ENCODE peak calls at places on chromosomes 2 and 18, in seven cellular contexts. Z is endothelial cell, G is astrocyte of the cerebellum, A is fibroblast of pulmonary artery, U is GM10248, S is right atrium auricular region, E is astrocyte of the spinal cord. I is an unnamed sample.

GRCh38 chr18:48875942-48876511 is 74.7 kb downstream of the SMAD7 start:
- DNase-seq in Z (no peak), E (no peak), G (no peak), U (no peak), A (no peak), S (no peak), I (no peak)

GRCh38 chr2:25250331-25251031 is 82.1 kb upstream of the POMC start:
- DNase-seq in S (no peak), Z (no peak), G (no peak), E (peak), U (no peak), A (peak), I (no peak)

GRCh38 chr2:120469486-120469885 is 123.5 kb downstream of the INHBB start:
- DNase-seq in Z (no peak), A (peak), S (peak), E (no peak), G (no peak), U (no peak), I (no peak)

GRCh38 chr2:217877866-217878265 is 124.9 kb downstream of the TNS1 start:
- DNase-seq in S (no peak), A (no peak), Z (no peak), U (no peak), E (no peak), G (no peak), I (no peak)

GRCh38 chr18:75638597-75639467 is 211.3 kb upstream of the SMIM21 start:
- DNase-seq in G (peak), U (no peak), Z (no peak), E (peak), S (no peak), A (peak), I (peak)

GRCh38 chr2:229412686-229413085 is 141.6 kb upstream of the PID1 start:
- DNase-seq in S (no peak), A (no peak), Z (no peak), U (no peak), G (no peak), E (no peak), I (no peak)

GRCh38 chr2:157957596-157957995 is 81.5 kb upstream of the ACVR1 start:
- DNase-seq in U (no peak), S (no peak), A (no peak), Z (no peak), E (no peak), G (no peak), I (no peak)

GRCh38 chr2:167192833-167193232 is 304.6 kb downstream of the XIRP2 start:
- DNase-seq in G (no peak), S (no peak), A (no peak), E (peak), Z (no peak), U (no peak), I (no peak)

GRCh38 chr2:179592167-179592936 is 269.1 kb downstream of the ZNF385B start:
- DNase-seq in Z (no peak), E (peak), G (peak), S (no peak), U (no peak), A (no peak), I (no peak)

GRCh38 chr18:21629089-21629832 is 17.1 kb downstream of the SNRPD1 start:
- DNase-seq in G (no peak), U (peak), E (no peak), Z (peak), A (no peak), S (no peak), I (no peak)

GRCh38 chr2:190537765-190538164 is 3.2 kb upstream of the NEMP2 start:
- DNase-seq in G (no peak), A (peak), S (no peak), Z (no peak), E (peak), U (no peak), I (no peak)

GRCh38 chr2:229572434-229573338 is 141.7 kb downstream of the DNER start:
- DNase-seq in U (no peak), A (peak), Z (no peak), G (no peak), E (no peak), S (no peak), I (no peak)

GRCh38 chr2:216216951-216217903 is 108.1 kb downstream of the XRCC5 start:
- DNase-seq in G (no peak), E (peak), Z (no peak), U (no peak), A (peak), S (no peak), I (no peak)

DNA sequence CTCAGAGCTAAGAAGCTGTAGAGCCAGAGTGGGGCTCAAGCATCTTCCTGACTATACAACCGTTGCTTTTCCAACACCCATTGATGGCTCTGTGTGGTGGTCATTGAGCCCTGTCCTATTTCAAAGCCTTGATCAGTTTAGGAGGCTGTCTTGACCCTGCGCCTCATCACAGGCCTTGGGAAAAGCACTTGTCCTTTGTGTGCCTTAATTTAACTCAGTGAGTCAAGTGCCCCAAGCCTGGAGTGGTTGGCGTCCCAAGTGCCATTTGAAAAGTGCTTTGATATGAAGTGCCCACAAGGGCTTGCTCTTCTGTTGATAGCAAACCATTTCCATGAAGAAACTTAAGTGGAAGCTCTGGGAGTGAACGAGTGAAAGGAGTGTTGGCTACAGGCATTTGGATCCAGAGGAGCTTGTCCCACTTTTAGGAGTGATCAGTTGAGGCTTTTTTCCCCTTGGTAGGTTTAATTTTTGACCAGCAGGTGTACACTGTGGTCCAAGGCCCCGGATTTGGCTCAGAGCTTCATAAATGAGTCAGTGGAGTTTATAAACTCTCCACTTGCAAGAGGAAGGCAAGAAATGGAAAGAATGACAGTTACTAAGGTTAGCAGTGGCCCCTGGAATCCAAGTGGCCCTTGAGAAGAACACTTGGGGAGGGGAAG is 50.3 kb downstream of the ACTR2 start:
- DNase-seq in G (no peak), Z (no peak), U (no peak), S (peak), E (no peak), A (no peak), I (no peak)
- TF ChIP-seq CTCF in G (no peak), Z (no peak), U (no peak), S (no peak), E (peak), A (no peak), I (no peak)

GRCh38 chr2:3324404-3325281 is 53.0 kb downstream of the EIPR1 start:
- DNase-seq in Z (no peak), G (no peak), U (no peak), S (no peak), A (no peak), E (no peak), I (no peak)
- TF ChIP-seq CTCF in Z (no peak), G (no peak), U (no peak), S (no peak), A (no peak), E (no peak), I (no peak)

DNA sequence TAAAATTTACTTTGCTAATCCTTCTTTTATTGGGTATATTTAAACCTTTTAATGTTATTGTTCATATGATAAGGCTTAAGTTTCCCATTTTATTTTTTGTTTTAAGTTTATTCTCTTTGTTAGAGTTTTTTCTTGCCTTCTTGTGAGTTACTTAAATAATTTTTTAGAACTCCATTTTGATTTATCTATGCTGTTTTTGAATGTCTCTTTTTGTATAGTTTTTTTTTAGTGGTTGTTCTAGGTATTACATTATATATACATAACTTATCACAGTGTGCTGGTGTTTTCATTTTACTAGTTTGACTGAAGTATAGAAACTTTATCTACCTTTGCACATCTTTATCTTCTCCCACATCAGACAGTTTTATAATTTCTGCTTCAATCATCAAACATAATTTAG is 49.4 kb upstream of the TGFA start:
- DNase-seq in U (no peak), Z (no peak), E (no peak), G (no peak), A (no peak), S (no peak), I (no peak)
- TF ChIP-seq CTCF in U (no peak), Z (peak), E (no peak), G (no peak), A (no peak), S (peak), I (peak)

GRCh38 chr2:219537657-219538487 is 5.7 kb downstream of the CHPF start:
- DNase-seq in Z (no peak), A (no peak), U (no peak), E (no peak), G (no peak), S (no peak), I (no peak)
- TF ChIP-seq CTCF in Z (no peak), A (no peak), U (no peak), E (no peak), G (no peak), S (no peak), I (no peak)

GRCh38 chr2:31428001-31428418 is 13.5 kb upstream of the XDH start:
- DNase-seq in Z (no peak), S (no peak), U (no peak), G (no peak), E (peak), A (peak), I (no peak)
- TF ChIP-seq CTCF in Z (no peak), S (no peak), U (no peak), G (no peak), E (peak), A (peak), I (no peak)

GRCh38 chr2:225462945-225463344 is 63.4 kb downstream of the NYAP2 start:
- DNase-seq in Z (no peak), E (no peak), A (no peak), U (no peak), G (no peak), S (no peak), I (no peak)
- TF ChIP-seq CTCF in Z (no peak), E (no peak), A (no peak), U (no peak), G (no peak), S (no peak), I (no peak)

DNA sequence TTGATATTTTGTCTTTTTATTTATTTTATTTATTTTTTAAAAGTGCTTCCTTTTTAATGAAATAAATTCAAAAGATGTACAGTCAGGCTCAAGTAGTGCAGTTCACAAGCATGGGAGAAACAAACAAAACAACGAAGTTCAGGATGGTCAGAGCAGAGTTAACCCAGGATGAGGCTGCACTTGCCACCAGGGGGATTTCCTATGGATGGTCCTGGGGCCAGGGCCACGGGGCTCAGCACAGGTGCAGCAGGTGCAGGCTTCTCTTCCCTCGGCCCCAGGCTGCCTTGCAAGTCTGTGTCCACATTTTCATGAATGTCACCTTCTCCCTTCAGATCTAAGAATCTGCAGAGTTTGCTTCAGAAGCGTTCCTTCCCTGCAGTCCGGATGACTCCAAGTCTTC is 76.5 kb downstream of the CDCA7 start:
- DNase-seq in U (no peak), S (no peak), A (no peak), E (no peak), Z (no peak), G (no peak), I (no peak)
- TF ChIP-seq CTCF in U (no peak), S (no peak), A (no peak), E (no peak), Z (no peak), G (no peak), I (peak)

DNA sequence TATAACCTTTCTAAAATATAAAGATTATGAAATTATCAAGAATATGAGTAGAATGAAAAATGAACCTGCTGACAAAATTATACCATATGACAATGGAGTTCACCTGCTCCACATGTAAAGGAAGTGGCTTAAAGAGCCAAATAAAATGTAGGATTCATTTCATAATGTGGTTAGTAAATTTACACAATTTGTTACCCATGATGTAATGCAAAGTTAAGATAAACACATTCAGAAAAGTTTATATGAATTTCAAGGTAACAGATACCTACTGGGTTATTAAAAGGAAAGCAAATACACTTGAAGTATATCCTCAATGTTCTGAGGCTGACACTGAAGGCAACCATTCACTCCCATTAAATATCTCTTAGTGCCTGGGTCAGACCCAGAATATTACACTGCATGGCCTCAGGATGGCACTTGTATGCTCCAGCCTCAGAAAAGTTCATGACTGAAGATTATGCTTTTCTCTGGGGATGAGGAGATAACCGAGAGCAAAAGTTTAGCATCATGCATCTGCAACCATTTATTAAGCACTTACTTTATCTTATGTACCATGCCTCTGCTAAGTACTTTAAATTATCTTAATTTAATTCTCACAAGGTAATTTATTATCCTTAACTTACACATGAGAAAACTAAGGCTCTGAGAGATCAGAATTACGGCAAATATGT is 6.2 kb downstream of the STRN start:
- DNase-seq in S (no peak), G (no peak), Z (no peak), A (no peak), U (no peak), E (no peak), I (no peak)
- TF ChIP-seq CTCF in S (no peak), G (no peak), Z (no peak), A (no peak), U (no peak), E (no peak), I (no peak)

DNA sequence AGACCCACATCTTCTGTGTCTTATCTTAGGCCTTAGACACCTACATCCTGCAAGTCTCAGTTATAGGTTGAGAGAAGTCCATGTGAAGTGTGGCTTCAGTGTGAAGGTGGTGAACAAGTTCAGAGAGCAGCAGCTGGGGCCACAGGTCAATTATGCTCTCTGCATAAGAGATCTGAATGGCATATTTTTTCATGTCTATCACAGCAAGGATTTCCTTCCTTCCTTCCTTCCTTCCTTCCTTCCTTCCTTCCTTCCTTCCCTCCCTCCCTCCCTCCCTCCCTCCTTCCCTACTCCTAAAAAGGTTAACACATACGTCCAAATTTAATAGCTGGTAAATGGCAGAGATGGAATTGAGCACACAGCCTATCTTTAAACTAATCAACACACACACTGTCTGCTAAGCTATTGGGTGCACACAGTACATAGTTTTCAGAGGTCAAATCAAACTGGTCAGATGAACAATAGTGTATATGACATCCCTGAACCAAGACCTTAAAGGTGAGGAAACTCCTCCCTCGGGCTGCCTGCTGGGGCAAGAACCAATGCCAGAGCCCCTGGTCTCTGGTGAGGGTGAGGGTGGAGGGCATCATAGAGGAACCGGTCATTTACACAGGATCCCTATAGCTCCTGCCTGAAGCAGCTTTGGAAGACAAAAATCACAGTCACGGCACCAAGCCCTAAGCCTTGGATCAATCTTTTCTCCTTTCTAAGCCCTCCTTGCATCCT is 240.9 kb downstream of the ICOS start:
- DNase-seq in Z (no peak), G (no peak), U (no peak), E (no peak), S (no peak), A (no peak), I (no peak)
- TF ChIP-seq CTCF in Z (no peak), G (no peak), U (no peak), E (no peak), S (no peak), A (no peak), I (no peak)